ENCODE peak calls at places on chromosomes 12 and 14, in ten cellular contexts. K, R, Q, C, V, T, E, N, Y and X are unnamed samples.
A peak's percentile ranks its signal among the peaks of the same experiment; 100 is the strongest.

GRCh38 chr14:100443643-100444042 is 120.5 kb downstream of the SLC25A47 start:
- DNase-seq in K (no peak), R (no peak), Q (no peak), C (no peak), V (no peak), T (peak; percentile 33), E (no peak), N (no peak), Y (no peak), X (no peak)

GRCh38 chr12:47276253-47277070 is 196.7 kb upstream of the AMIGO2 start:
- DNase-seq in K (no peak), R (peak; percentile 47), Q (no peak), C (no peak), V (no peak), T (no peak), E (no peak), N (peak; percentile 79), Y (no peak), X (peak; percentile 59)

GRCh38 chr14:52003324-52003723 is 14.0 kb downstream of the RTRAF start:
- DNase-seq in K (no peak), R (no peak), Q (no peak), C (no peak), V (no peak), T (peak; percentile 66), E (no peak), N (no peak), Y (no peak), X (no peak)

GRCh38 chr14:61184117-61184516 is 97.0 kb downstream of the TMEM30B start:
- DNase-seq in K (no peak), R (no peak), Q (no peak), C (no peak), V (no peak), T (peak; percentile 72), E (no peak), N (no peak), Y (no peak), X (no peak)

GRCh38 chr14:104735830-104736642 is 12.0 kb downstream of the ADSS1 start:
- DNase-seq in K (no peak), R (peak; percentile 67), Q (peak; percentile 97), C (no peak), V (peak; percentile 58), T (peak; percentile 36), E (no peak), N (no peak), Y (no peak), X (peak; percentile 75)

GRCh38 chr12:20120296-20120695 is 248.0 kb upstream of the PDE3A start:
- DNase-seq in K (no peak), R (no peak), Q (no peak), C (no peak), V (no peak), T (peak; percentile 9), E (no peak), N (no peak), Y (no peak), X (no peak)

GRCh38 chr12:123337053-123337452 is 27.6 kb downstream of the SBNO1 start:
- DNase-seq in K (no peak), R (no peak), Q (no peak), C (no peak), V (no peak), T (no peak), E (no peak), N (no peak), Y (no peak), X (no peak)

GRCh38 chr14:91294153-91294552 is 49.6 kb upstream of the GPR68 start:
- DNase-seq in K (no peak), R (no peak), Q (no peak), C (no peak), V (no peak), T (no peak), E (no peak), N (no peak), Y (no peak), X (no peak)

GRCh38 chr12:54007538-54008259 is 1.1 kb upstream of the HOXC8 start:
- DNase-seq in K (no peak), R (no peak), Q (no peak), C (no peak), V (no peak), T (no peak), E (no peak), N (no peak), Y (no peak), X (no peak)

GRCh38 chr14:35858521-35859209 is 32.5 kb downstream of the BRMS1L start:
- DNase-seq in K (no peak), R (no peak), Q (no peak), C (no peak), V (no peak), T (peak; percentile 56), E (no peak), N (no peak), Y (no peak), X (no peak)

GRCh38 chr12:20370001-20370381 is 1.7 kb downstream of the PDE3A start:
- DNase-seq in K (peak; percentile 5), R (no peak), Q (peak; percentile 46), C (peak; percentile 1), V (peak; percentile 32), T (peak; percentile 20), E (no peak), N (no peak), Y (peak; percentile 32), X (no peak)

DNA sequence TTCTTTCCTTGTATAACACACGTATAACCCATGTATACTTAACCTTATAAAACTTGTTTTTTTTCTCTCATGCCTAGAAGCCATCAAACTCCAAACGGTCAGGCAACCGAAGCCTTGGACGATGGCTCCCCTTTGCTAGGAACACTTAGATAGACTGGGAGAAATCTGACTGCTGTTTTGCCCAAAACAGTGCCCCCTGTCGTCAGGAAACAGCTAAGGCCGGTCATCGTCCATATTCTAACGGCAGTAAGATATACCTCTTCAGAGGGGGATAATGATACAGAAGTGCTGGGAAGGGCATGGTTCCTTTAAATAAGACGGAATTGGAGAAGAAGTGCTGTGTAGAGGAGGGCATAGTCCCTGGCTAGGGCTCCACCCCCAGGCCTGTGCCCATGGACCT is 130.5 kb downstream of the SLC41A2 start:
- DNase-seq in K (no peak), R (no peak), Q (no peak), C (no peak), V (no peak), T (no peak), E (no peak), N (no peak), Y (peak; percentile 29), X (no peak)
- TF ChIP-seq CTCF in K (no peak), R (peak; percentile 25), Q (no peak), C (peak; percentile 50), V (no peak), T (peak; percentile 60), E (peak; percentile 38), N (no peak), Y (peak; percentile 63), X (no peak)

GRCh38 chr12:1279050-1279449 is 288.0 kb downstream of the ERC1 start:
- DNase-seq in K (no peak), R (no peak), Q (no peak), C (no peak), V (no peak), T (no peak), E (no peak), N (no peak), Y (no peak), X (no peak)
- TF ChIP-seq CTCF in K (no peak), R (peak; percentile 41), Q (no peak), C (peak; percentile 56), V (no peak), T (no peak), E (no peak), N (no peak), Y (peak; percentile 18), X (no peak)

GRCh38 chr12:32302218-32302826 is 97.0 kb upstream of the FGD4 start:
- DNase-seq in K (no peak), R (no peak), Q (no peak), C (no peak), V (no peak), T (no peak), E (peak; percentile 53), N (no peak), Y (peak; percentile 46), X (no peak)

GRCh38 chr12:32303171-32303570 is 96.2 kb upstream of the FGD4 start:
- DNase-seq in K (no peak), R (no peak), Q (no peak), C (no peak), V (no peak), T (no peak), E (no peak), N (no peak), Y (no peak), X (no peak)

GRCh38 chr12:32301216-32301615 is 98.1 kb upstream of the FGD4 start:
- DNase-seq in K (no peak), R (no peak), Q (no peak), C (no peak), V (no peak), T (no peak), E (no peak), N (no peak), Y (no peak), X (no peak)

GRCh38 chr12:32307352-32307751 is 92.0 kb upstream of the FGD4 start:
- DNase-seq in K (no peak), R (no peak), Q (no peak), C (no peak), V (no peak), T (no peak), E (no peak), N (no peak), Y (no peak), X (no peak)

DNA sequence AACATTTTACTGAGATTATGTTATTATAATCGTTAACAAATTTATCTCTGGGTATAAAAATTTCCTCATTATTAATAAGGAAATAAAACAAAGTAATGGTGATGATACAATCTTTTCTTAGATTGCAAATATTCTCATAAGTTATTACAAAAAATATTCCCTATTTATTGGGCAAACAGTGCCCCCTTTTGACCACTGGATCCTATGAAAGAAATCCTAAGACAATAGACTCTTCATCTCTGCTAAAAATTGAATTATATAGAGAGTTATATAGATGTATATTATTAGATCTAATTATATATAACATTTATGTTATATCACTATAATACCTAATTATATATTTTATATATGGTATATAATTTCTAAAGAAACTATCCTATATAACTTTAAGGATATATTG is 94.2 kb upstream of the FGD4 start:
- DNase-seq in K (no peak), R (no peak), Q (no peak), C (no peak), V (no peak), T (no peak), E (no peak), N (no peak), Y (no peak), X (no peak)
- TF ChIP-seq CTCF in K (peak; percentile 20), R (peak; percentile 67), Q (peak; percentile 20), C (no peak), V (peak; percentile 50), T (peak; percentile 14), E (peak; percentile 55), N (peak; percentile 1), Y (no peak), X (peak; percentile 56)

DNA sequence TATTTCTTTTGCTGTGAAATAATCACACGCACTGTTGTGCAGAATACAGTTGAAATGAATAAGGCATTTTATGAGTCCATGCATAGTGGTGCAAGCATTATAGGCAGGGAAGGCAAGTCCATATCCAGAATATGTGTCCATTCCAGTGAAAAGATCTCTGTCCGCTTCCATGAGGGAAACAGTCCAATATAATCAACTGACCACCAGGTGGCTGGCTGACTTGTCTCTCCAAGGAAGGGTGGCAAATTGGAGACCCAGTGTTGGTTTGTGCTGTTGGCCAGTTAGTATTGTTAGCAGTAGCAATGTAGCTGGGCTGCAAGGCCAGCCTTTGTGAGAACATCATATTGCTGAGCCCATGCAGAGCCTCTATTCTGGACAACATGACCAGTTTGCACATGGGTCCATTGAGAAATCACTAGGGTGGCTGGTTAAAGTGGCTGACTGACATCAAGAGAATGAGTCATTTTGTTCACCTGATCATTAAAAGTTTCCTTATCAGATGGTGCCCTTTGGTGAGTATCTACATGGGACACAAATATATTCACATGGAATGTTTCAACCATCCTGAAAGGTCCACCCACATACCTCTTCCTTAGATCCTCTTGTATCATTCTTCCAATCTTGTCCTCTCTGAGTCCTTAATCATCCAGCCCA is 17.3 kb upstream of the YAF2 start:
- DNase-seq in K (no peak), R (no peak), Q (no peak), C (no peak), V (no peak), T (no peak), E (no peak), N (no peak), Y (no peak), X (no peak)
- TF ChIP-seq CTCF in K (no peak), R (peak; percentile 8), Q (no peak), C (no peak), V (no peak), T (peak; percentile 19), E (peak; percentile 30), N (no peak), Y (no peak), X (no peak)